ENCODE peak calls at places on chromosomes 12 and 14, in seven cellular contexts. C is gastrocnemius medialis; J is bronchial epithelial cell; E is adrenal gland; M is ovary; P is CD8-positive, alpha-beta T cell; D is lower leg skin. Q is an unnamed sample.

GRCh38 chr12:14946162-14946561 is 7.8 kb upstream of the ERP27 start:
- DNase-seq in C (no peak), J (no peak), E (no peak), M (no peak), P (no peak), D (no peak), Q (no peak)

GRCh38 chr12:91381309-91381804 is 198.7 kb upstream of the DCN start:
- DNase-seq in C (peak), J (peak), E (peak), M (peak), P (no peak), D (peak), Q (peak)

GRCh38 chr12:112107728-112108447 is 695 bp downstream of the NAA25 start:
- DNase-seq in C (peak), J (no peak), E (peak), M (no peak), P (no peak), D (no peak), Q (no peak)

GRCh38 chr14:38788060-38788459 is 315.0 kb downstream of the SEC23A start:
- DNase-seq in C (no peak), J (no peak), E (no peak), M (no peak), P (no peak), D (no peak), Q (no peak)

GRCh38 chr14:104184911-104185499 is 46.6 kb downstream of the KIF26A start:
- DNase-seq in C (no peak), J (peak), E (peak), M (no peak), P (no peak), D (no peak), Q (peak)

GRCh38 chr12:40054554-40055226 is 51.2 kb downstream of the SLC2A13 start:
- DNase-seq in C (peak), J (peak), E (peak), M (peak), P (no peak), D (peak), Q (peak)

GRCh38 chr12:71664411-71665108 is 459 bp downstream of the THAP2 start:
- DNase-seq in C (no peak), J (peak), E (no peak), M (no peak), P (no peak), D (no peak), Q (no peak)

GRCh38 chr14:23358042-23358441 is 5.4 kb upstream of the SLC22A17 start:
- DNase-seq in C (no peak), J (no peak), E (no peak), M (no peak), P (no peak), D (no peak), Q (no peak)

GRCh38 chr14:52315355-52315718 is 1.2 kb downstream of the PTGER2 start:
- DNase-seq in C (no peak), J (no peak), E (no peak), M (no peak), P (no peak), D (no peak), Q (no peak)

GRCh38 chr12:115799610-115800009 is 477.9 kb downstream of the MED13L start:
- DNase-seq in C (no peak), J (no peak), E (no peak), M (no peak), P (no peak), D (no peak), Q (peak)

GRCh38 chr12:87136330-87136976 is 880.3 kb upstream of the MGAT4C start:
- DNase-seq in C (no peak), J (peak), E (no peak), M (no peak), P (no peak), D (no peak), Q (no peak)

GRCh38 chr12:4380332-4380731 is 820 bp upstream of the FGF23 start:
- DNase-seq in C (no peak), J (no peak), E (no peak), M (no peak), P (no peak), D (no peak), Q (no peak)

GRCh38 chr12:104519190-104519857 is 62.6 kb downstream of the CHST11 start:
- DNase-seq in C (no peak), J (no peak), E (no peak), M (no peak), P (peak), D (no peak), Q (no peak)

DNA sequence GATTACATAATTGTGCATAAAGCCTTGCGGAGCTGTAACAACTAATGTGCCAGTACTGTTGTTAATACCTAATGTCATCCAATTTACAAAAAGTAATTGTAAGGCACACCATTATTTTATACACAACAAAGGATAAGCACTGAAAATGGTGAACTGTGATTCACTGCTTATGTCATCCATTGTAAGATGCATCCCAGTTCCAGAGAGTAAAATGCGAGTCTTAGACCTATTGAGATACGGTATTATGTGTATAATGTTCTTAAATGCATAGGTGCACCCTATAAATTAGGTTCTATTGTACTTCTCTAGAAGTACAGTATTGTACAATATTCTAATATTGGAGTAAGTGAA is 395 bp downstream of the PARP2 start:
- DNase-seq in C (no peak), J (peak), E (no peak), M (no peak), P (no peak), D (no peak), Q (no peak)
- TF ChIP-seq CTCF in C (no peak), J (no peak), E (no peak), M (no peak), P (peak), D (no peak), Q (no peak)

GRCh38 chr14:21923820-21924219 is 250.2 kb upstream of the OR4E1 start:
- DNase-seq in C (no peak), J (no peak), E (no peak), M (no peak), P (peak), D (no peak), Q (no peak)

GRCh38 chr14:21921453-21921852 is 247.8 kb upstream of the OR4E1 start:
- DNase-seq in C (no peak), J (peak), E (no peak), M (no peak), P (no peak), D (no peak), Q (no peak)

GRCh38 chr14:21924479-21924878 is 250.9 kb upstream of the OR4E1 start:
- DNase-seq in C (no peak), J (no peak), E (no peak), M (no peak), P (peak), D (no peak), Q (no peak)
- TF ChIP-seq CTCF in C (no peak), J (no peak), E (no peak), M (no peak), P (peak), D (no peak), Q (no peak)

GRCh38 chr14:22221508-22221907 is 367.5 kb downstream of the DAD1 start:
- DNase-seq in C (no peak), J (peak), E (no peak), M (no peak), P (no peak), D (no peak), Q (peak)
- TF ChIP-seq CTCF in C (no peak), J (peak), E (peak), M (no peak), P (no peak), D (no peak), Q (peak)

GRCh38 chr12:107134558-107134957 is 41.2 kb upstream of the CRY1 start:
- DNase-seq in C (no peak), J (no peak), E (no peak), M (no peak), P (no peak), D (no peak), Q (no peak)

GRCh38 chr12:107130830-107131760 is 37.7 kb upstream of the CRY1 start:
- DNase-seq in C (no peak), J (no peak), E (no peak), M (no peak), P (no peak), D (no peak), Q (no peak)

GRCh38 chr12:107135177-107135576 is 41.8 kb upstream of the CRY1 start:
- DNase-seq in C (no peak), J (no peak), E (no peak), M (no peak), P (no peak), D (no peak), Q (no peak)

GRCh38 chr12:107131832-107132616 is 38.7 kb upstream of the CRY1 start:
- DNase-seq in C (no peak), J (peak), E (no peak), M (no peak), P (no peak), D (peak), Q (peak)

GRCh38 chr12:107133462-107133861 is 40.1 kb upstream of the CRY1 start:
- DNase-seq in C (no peak), J (no peak), E (no peak), M (no peak), P (no peak), D (no peak), Q (no peak)
- TF ChIP-seq CTCF in C (no peak), J (no peak), E (no peak), M (no peak), P (no peak), D (no peak), Q (no peak)

DNA sequence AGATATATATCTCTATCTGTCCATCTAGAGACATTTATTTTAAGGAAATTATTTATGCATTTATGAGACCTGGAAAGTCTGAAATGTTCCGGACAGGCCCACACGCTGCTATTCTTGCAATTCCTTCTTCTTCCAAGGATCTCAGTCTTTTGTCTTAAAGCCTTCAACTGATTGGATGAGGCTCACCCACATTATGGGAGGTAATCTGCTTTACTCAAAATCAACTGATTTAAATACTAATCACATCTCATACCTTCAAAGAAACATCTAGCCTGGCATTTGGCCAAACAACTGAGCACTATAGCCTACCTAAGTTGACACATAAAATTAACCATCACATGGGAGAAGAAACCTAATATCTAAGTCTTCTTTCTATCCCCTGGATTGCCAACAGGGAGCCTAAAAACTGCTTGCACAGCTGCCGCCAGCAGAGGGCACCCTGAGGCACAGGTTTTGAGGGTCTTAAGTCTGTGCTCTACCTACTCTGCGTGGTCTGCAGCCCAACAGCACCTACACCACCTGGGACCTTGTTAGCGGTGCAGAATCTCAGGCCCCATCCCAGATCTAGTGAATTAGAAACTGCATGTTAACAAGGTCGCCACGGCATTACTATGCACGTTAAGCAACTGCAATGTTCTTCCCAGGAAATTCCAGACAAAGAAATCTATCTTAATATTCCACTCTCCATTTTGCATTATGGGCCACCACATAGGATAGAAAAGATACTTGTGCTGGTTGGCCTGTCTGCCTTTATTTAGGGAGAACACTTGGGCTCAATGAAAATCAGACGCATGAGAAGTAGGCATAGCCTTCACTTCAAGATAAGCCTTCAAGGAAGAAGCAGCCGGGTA is 249.7 kb downstream of the FOXG1 start:
- DNase-seq in C (no peak), J (peak), E (peak), M (no peak), P (no peak), D (no peak), Q (peak)
- TF ChIP-seq CTCF in C (no peak), J (peak), E (peak), M (no peak), P (no peak), D (no peak), Q (peak)

GRCh38 chr14:103123634-103124500 is 606 bp downstream of the TNFAIP2 start:
- DNase-seq in C (peak), J (no peak), E (peak), M (peak), P (no peak), D (no peak), Q (no peak)
- TF ChIP-seq CTCF in C (no peak), J (peak), E (peak), M (no peak), P (no peak), D (no peak), Q (peak)